ENCODE peak calls at places on chromosomes 3 and 15, in nine cellular contexts. E is RKO; W is brain pericyte; G is activated T-helper 1 cell treated with anti-CD3 and anti-CD28 coated beads, Interleukin-2, amount 50 U/mL, for 16 hours; K is left ventricle myocardium superior; U is iris pigment epithelial cell; S is GM04503; C is AG09309; V is COLO829. D is an unnamed sample.

GRCh38 chr3:132443421-132443820 is 26.1 kb downstream of the DNAJC13 start:
- DNase-seq in W (no peak), C (no peak), U (peak), E (no peak), K (no peak), S (no peak), V (no peak), G (no peak), D (no peak)

GRCh38 chr3:59432676-59433075 is 382.9 kb upstream of the CFAP20DC start:
- DNase-seq in V (no peak), K (no peak), C (peak), G (no peak), S (no peak), E (no peak), U (peak), W (no peak), D (no peak)

GRCh38 chr15:44798815-44799214 is 62.5 kb downstream of the TRIM69 start:
- DNase-seq in U (no peak), E (peak), V (no peak), S (no peak), C (no peak), K (no peak), G (no peak), W (no peak), D (no peak)

GRCh38 chr15:48221885-48222284 is 15.8 kb downstream of the SLC12A1 start:
- DNase-seq in G (no peak), C (no peak), V (no peak), U (no peak), E (no peak), W (no peak), S (peak), K (no peak), D (no peak)

GRCh38 chr15:97615114-97615513 is 345.4 kb upstream of the ARRDC4 start:
- DNase-seq in W (no peak), U (no peak), E (no peak), S (no peak), K (no peak), C (no peak), G (no peak), V (no peak), D (no peak)

GRCh38 chr3:161372321-161373260 is 1.3 kb upstream of the SPTSSB start:
- DNase-seq in K (peak), G (no peak), V (no peak), C (no peak), E (no peak), W (no peak), S (no peak), U (peak), D (peak)

GRCh38 chr3:133980035-133980434 is 49.7 kb downstream of the SLCO2A1 start:
- DNase-seq in K (no peak), G (no peak), S (no peak), E (no peak), V (no peak), U (no peak), W (no peak), C (no peak), D (no peak)

GRCh38 chr3:112976001-112976400 is 1.1 kb upstream of the CD200R1 start:
- DNase-seq in W (no peak), G (no peak), U (no peak), V (no peak), S (no peak), C (no peak), E (no peak), K (no peak), D (no peak)

GRCh38 chr3:133573629-133574194 is at the start of gene CDV3:
- DNase-seq in V (no peak), K (no peak), G (no peak), S (no peak), W (no peak), U (no peak), C (no peak), E (no peak), D (no peak)

GRCh38 chr3:50602675-50603191 is 8.8 kb downstream of the CISH start:
- DNase-seq in E (no peak), K (peak), G (no peak), U (no peak), W (no peak), C (no peak), S (no peak), V (no peak), D (no peak)

GRCh38 chr3:169739067-169739466 is 25.8 kb downstream of the TERC start:
- DNase-seq in E (no peak), W (no peak), K (no peak), S (no peak), V (no peak), G (no peak), U (no peak), C (no peak), D (no peak)

GRCh38 chr3:132550579-132551305 is 46.3 kb upstream of the ACKR4 start:
- DNase-seq in G (no peak), K (no peak), W (no peak), E (no peak), V (no peak), C (no peak), S (no peak), U (peak), D (no peak)

GRCh38 chr3:122680381-122681293 is at the start of gene PARP14:
- DNase-seq in C (peak), G (peak), U (peak), E (peak), S (peak), V (no peak), K (peak), W (peak), D (peak)

GRCh38 chr3:157913751-157914150 is 192.5 kb downstream of the SHOX2 start:
- DNase-seq in C (peak), G (no peak), S (peak), W (no peak), K (no peak), E (no peak), U (peak), V (no peak), D (no peak)

GRCh38 chr3:52281980-52282801 is 3.7 kb upstream of the WDR82 start:
- DNase-seq in W (no peak), C (no peak), G (no peak), K (no peak), V (no peak), U (no peak), E (no peak), S (no peak), D (no peak)

GRCh38 chr3:125461896-125462295 is 58.1 kb downstream of the SNX4 start:
- DNase-seq in S (no peak), G (no peak), K (no peak), C (no peak), V (no peak), E (no peak), W (no peak), U (peak), D (no peak)

GRCh38 chr3:47294392-47294791 is 11.6 kb downstream of the KLHL18 start:
- DNase-seq in K (no peak), E (no peak), V (no peak), C (no peak), W (no peak), U (no peak), S (no peak), G (no peak), D (no peak)

GRCh38 chr15:60494108-60494507 is 15.2 kb upstream of the ICE2 start:
- DNase-seq in K (no peak), C (no peak), U (no peak), W (no peak), E (no peak), G (no peak), S (no peak), V (no peak), D (no peak)

GRCh38 chr15:101348643-101349496 is 53.8 kb upstream of the SNRPA1 start:
- DNase-seq in C (no peak), S (no peak), W (no peak), G (no peak), E (no peak), K (peak), V (no peak), U (no peak), D (no peak)

GRCh38 chr3:132721479-132722164 is 587 bp downstream of the NPHP3 start:
- DNase-seq in K (peak), S (no peak), C (peak), W (peak), U (peak), V (peak), E (peak), G (no peak), D (peak)

GRCh38 chr3:195077611-195078540 is 193.1 kb downstream of the XXYLT1 start:
- DNase-seq in C (no peak), U (no peak), K (peak), G (no peak), V (no peak), S (no peak), E (no peak), W (no peak), D (no peak)

GRCh38 chr3:28915711-28916481 is 365.0 kb upstream of the RBMS3 start:
- DNase-seq in G (no peak), U (peak), C (peak), K (peak), W (no peak), E (peak), V (peak), S (no peak), D (peak)

GRCh38 chr3:149339931-149340309 is 6.5 kb upstream of the TM4SF18 start:
- DNase-seq in E (peak), S (peak), K (peak), U (peak), V (peak), C (peak), G (no peak), W (peak), D (peak)

GRCh38 chr3:47113669-47114365 is 50.1 kb downstream of the SETD2 start:
- DNase-seq in U (peak), G (no peak), C (peak), W (no peak), S (peak), E (peak), K (no peak), V (no peak), D (no peak)